ENCODE peak calls at places on chromosome 13, in nine cellular contexts. W, M, D, Q, X, E, N, P and C are unnamed samples.

GRCh38 chr13:98275711-98276171 is 98.7 kb upstream of the RNF113B start:
- DNase-seq in W (no peak), M (peak; percentile 85), D (no peak), Q (no peak), X (no peak), E (peak; percentile 72), N (no peak), P (no peak), C (no peak)

GRCh38 chr13:23449386-23450162 is 16.1 kb upstream of the SACS start:
- DNase-seq in W (no peak), M (no peak), D (no peak), Q (no peak), X (no peak), E (no peak), N (peak; percentile 66), P (no peak), C (no peak)

GRCh38 chr13:45333973-45334922 is 6.7 kb downstream of the TPT1 start:
- DNase-seq in W (peak; percentile 31), M (no peak), D (no peak), Q (peak; percentile 47), X (no peak), E (peak; percentile 56), N (peak; percentile 27), P (peak; percentile 61), C (no peak)

GRCh38 chr13:113764793-113765190 is 5.8 kb downstream of the TMEM255B start:
- DNase-seq in W (no peak), M (no peak), D (no peak), Q (no peak), X (no peak), E (no peak), N (no peak), P (no peak), C (no peak)

GRCh38 chr13:33272531-33273124 is 12.9 kb downstream of the STARD13 start:
- DNase-seq in W (peak; percentile 57), M (no peak), D (no peak), Q (no peak), X (no peak), E (no peak), N (no peak), P (no peak), C (no peak)

GRCh38 chr13:42494157-42494556 is 79.8 kb upstream of the TNFSF11 start:
- DNase-seq in W (peak; percentile 25), M (no peak), D (no peak), Q (no peak), X (no peak), E (peak; percentile 70), N (no peak), P (no peak), C (no peak)

GRCh38 chr13:105370011-105370645 is 1165.3 kb downstream of the EFNB2 start:
- DNase-seq in W (no peak), M (no peak), D (no peak), Q (no peak), X (peak; percentile 31), E (no peak), N (no peak), P (no peak), C (no peak)

GRCh38 chr13:24097064-24097463 is 63.5 kb upstream of the SPATA13 start:
- DNase-seq in W (peak; percentile 19), M (no peak), D (no peak), Q (no peak), X (peak; percentile 12), E (peak; percentile 79), N (no peak), P (no peak), C (no peak)

GRCh38 chr13:61413572-61413971 is 2.1 kb downstream of the PCDH20 start:
- DNase-seq in W (no peak), M (no peak), D (no peak), Q (no peak), X (no peak), E (no peak), N (peak; percentile 33), P (no peak), C (peak; percentile 50)
- H3K4me3 ChIP-seq in W (no peak overlapping the region), M (peak overlapping the region; percentile 72), D (no peak overlapping the region), Q (peak overlapping the region; percentile 49), X (no peak overlapping the region), E (no peak overlapping the region), N (peak overlapping the region; percentile 69), P (no peak overlapping the region), C (no peak overlapping the region)

GRCh38 chr13:46795321-46795720 is 1.6 kb downstream of the ESD start:
- DNase-seq in W (no peak), M (no peak), D (no peak), Q (no peak), X (no peak), E (no peak), N (peak; percentile 19), P (no peak), C (no peak)
- H3K4me3 ChIP-seq in W (no peak overlapping the region), M (no peak overlapping the region), D (no peak overlapping the region), Q (no peak overlapping the region), X (no peak overlapping the region), E (no peak overlapping the region), N (no peak overlapping the region), P (no peak overlapping the region), C (no peak overlapping the region)

GRCh38 chr13:73975767-73976166 is 158.4 kb downstream of the KLF12 start:
- DNase-seq in W (no peak), M (no peak), D (no peak), Q (no peak), X (no peak), E (no peak), N (no peak), P (no peak), C (no peak)
- H3K4me3 ChIP-seq in W (no peak overlapping the region), M (no peak overlapping the region), D (no peak overlapping the region), Q (no peak overlapping the region), X (no peak overlapping the region), E (no peak overlapping the region), N (no peak overlapping the region), P (no peak overlapping the region), C (no peak overlapping the region)

DNA sequence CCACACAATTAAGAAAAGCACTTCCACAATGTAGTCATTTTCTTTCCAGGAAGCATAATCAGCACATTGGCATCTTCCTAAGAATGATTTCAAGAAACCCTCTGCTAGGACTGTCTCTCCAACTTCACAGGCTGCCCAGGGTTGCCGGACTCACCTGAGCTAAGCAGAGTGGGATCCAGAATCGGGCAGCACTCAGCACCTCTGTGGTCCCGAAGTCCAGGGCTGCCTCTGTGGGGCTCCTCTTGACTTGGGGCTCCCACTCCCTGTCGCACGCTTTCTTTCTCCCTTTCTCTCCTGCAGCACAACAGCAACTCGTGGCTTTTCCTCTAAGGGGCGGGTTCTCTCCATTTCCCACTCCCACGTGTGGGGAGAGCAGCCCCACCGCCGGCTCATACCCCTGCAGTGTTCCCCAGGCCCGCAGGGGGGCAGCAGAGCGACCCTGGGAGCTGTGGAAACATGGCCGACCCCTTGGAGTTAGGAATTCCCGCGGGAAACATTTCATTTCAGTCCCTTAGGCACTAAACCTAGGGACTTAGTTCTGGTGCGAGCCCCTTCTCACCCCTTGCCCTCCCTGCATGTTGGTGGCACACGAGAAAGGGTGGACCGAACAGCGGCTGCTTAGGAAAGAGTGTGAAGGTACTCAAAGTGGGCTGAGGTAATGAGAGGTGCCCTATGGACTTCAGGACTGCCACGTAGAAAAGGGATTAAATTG is at the start of gene TMEM272:
- DNase-seq in W (peak; percentile 34), M (peak; percentile 83), D (peak; percentile 42), Q (peak; percentile 27), X (no peak), E (peak; percentile 28), N (peak; percentile 81), P (peak; percentile 62), C (no peak)
- H3K4me3 ChIP-seq in W (no peak within 1 kb of the TSS), M (peak within 1 kb of the TSS; percentile 40), D (peak within 1 kb of the TSS; percentile 25), Q (peak within 1 kb of the TSS; percentile 30), X (no peak within 1 kb of the TSS), E (peak within 1 kb of the TSS; percentile 23), N (peak within 1 kb of the TSS; percentile 34), P (no peak within 1 kb of the TSS), C (peak within 1 kb of the TSS; percentile 68)

DNA sequence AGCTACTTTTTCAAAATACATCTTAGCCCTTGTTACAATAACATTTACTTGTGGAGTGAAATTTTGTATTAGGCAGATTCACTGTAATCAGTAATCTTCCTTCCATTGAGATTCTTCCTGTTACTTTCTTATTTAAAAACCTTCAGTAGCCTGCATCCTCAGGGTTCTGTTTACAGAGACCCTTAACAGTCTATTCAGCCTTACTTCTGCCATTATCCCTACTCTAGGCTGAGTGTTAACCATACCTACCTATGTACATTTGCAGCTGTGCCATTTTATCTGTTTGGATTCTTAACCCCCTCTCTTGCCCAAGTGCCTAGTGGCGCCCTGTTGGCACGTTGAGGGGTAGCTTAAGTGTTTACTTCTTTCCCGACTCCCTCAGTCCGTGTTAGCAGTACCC is 71.9 kb downstream of the LRCH1 start:
- DNase-seq in W (no peak), M (no peak), D (no peak), Q (no peak), X (no peak), E (no peak), N (no peak), P (no peak), C (no peak)
- H3K4me3 ChIP-seq in W (no peak overlapping the region), M (no peak overlapping the region), D (no peak overlapping the region), Q (no peak overlapping the region), X (no peak overlapping the region), E (no peak overlapping the region), N (no peak overlapping the region), P (no peak overlapping the region), C (no peak overlapping the region)